ENCODE peak calls at places on chromosomes 3 and 15, in five cellular contexts. V is CD8-positive, alpha-beta T cell; T is ovary; P is hepatocyte; E is A549. D is an unnamed sample.

GRCh38 chr3:61872077-61872706 is 310.8 kb downstream of the PTPRG start:
- DNase-seq in V (no peak), T (no peak), P (no peak), E (no peak), D (no peak)

GRCh38 chr15:41561777-41562145 is 2.7 kb downstream of the TYRO3 start:
- DNase-seq in V (no peak), T (peak), P (no peak), E (no peak), D (no peak)

GRCh38 chr3:13152826-13153710 is 79.8 kb upstream of the IQSEC1 start:
- DNase-seq in V (no peak), T (no peak), P (no peak), E (no peak), D (no peak)

GRCh38 chr3:52193059-52193458 is 4.9 kb upstream of the ALAS1 start:
- DNase-seq in V (no peak), T (peak), P (no peak), E (peak), D (no peak)

GRCh38 chr3:123586131-123586530 is 1.3 kb upstream of the HACD2 start:
- DNase-seq in V (no peak), T (no peak), P (peak), E (peak), D (peak)

GRCh38 chr3:39668420-39668819 is 141.0 kb upstream of the MYRIP start:
- DNase-seq in V (no peak), T (no peak), P (peak), E (peak), D (peak)

GRCh38 chr3:16124636-16125035 is 49.8 kb upstream of the GALNT15 start:
- DNase-seq in V (no peak), T (no peak), P (no peak), E (peak), D (peak)

GRCh38 chr3:182787302-182788036 is 5.8 kb upstream of the ATP11B start:
- DNase-seq in V (no peak), T (no peak), P (no peak), E (no peak), D (no peak)

GRCh38 chr15:74908635-74909034 is 2.0 kb upstream of the FAM219B start:
- DNase-seq in V (no peak), T (no peak), P (no peak), E (no peak), D (no peak)

GRCh38 chr3:177371903-177372302 is 174.6 kb upstream of the TBL1XR1 start:
- DNase-seq in V (no peak), T (no peak), P (peak), E (no peak), D (no peak)

GRCh38 chr3:65884072-65884471 is 154.6 kb downstream of the MAGI1 start:
- DNase-seq in V (no peak), T (no peak), P (no peak), E (no peak), D (no peak)

GRCh38 chr15:88881781-88882180 is 13.6 kb downstream of the HAPLN3 start:
- DNase-seq in V (no peak), T (no peak), P (no peak), E (no peak), D (no peak)

GRCh38 chr15:38461089-38461833 is 7.3 kb downstream of the FAM98B start:
- DNase-seq in V (no peak), T (no peak), P (no peak), E (no peak), D (no peak)

GRCh38 chr15:39156636-39157255 is 424.1 kb upstream of the THBS1 start:
- DNase-seq in V (no peak), T (no peak), P (no peak), E (no peak), D (no peak)

GRCh38 chr3:31610700-31611275 is 78.1 kb downstream of the STT3B start:
- DNase-seq in V (no peak), T (no peak), P (peak), E (peak), D (no peak)

GRCh38 chr3:88452228-88452627 is 302.5 kb downstream of the C3orf38 start:
- DNase-seq in V (no peak), T (no peak), P (no peak), E (no peak), D (no peak)

GRCh38 chr15:74339371-74339770 is 28.1 kb downstream of the CYP11A1 start:
- DNase-seq in V (no peak), T (no peak), P (no peak), E (no peak), D (no peak)

GRCh38 chr3:112857526-112857925 is 10.9 kb upstream of the CD200R1L start:
- DNase-seq in V (no peak), T (no peak), P (no peak), E (no peak), D (no peak)

GRCh38 chr3:112856537-112856936 is 9.9 kb upstream of the CD200R1L start:
- DNase-seq in V (no peak), T (no peak), P (no peak), E (no peak), D (no peak)

GRCh38 chr3:112860898-112861297 is 14.2 kb upstream of the CD200R1L start:
- DNase-seq in V (no peak), T (no peak), P (no peak), E (no peak), D (no peak)

GRCh38 chr3:112855883-112856282 is 9.2 kb upstream of the CD200R1L start:
- DNase-seq in V (no peak), T (no peak), P (no peak), E (no peak), D (no peak)

GRCh38 chr3:112858410-112859069 is 11.9 kb upstream of the CD200R1L start:
- DNase-seq in V (no peak), T (no peak), P (no peak), E (no peak), D (no peak)
- H3K27ac ChIP-seq in V (no peak), T (no peak), P (no peak), E (no peak), D (no peak)

DNA sequence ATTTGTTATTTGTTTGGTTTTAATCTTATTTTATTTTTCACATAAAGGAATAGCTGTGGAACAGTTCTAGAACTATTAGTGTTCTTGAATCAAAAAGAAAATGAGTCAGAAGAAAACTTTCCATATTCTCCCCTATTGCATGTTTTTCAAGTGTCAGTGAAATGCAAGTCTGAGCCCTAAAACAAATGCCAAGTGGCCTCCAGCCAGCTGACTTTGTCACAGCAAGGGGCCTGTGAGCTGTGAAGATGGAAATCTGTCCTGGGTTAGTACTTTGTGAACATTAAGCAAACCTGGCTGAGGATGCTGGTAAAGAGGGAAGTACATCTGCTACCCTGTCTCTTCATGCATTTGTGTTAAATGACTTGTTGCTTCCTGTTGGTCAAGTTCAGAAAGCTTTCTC is 14.2 kb downstream of the LRRC49 start:
- DNase-seq in V (no peak), T (no peak), P (no peak), E (no peak), D (no peak)
- H3K27ac ChIP-seq in V (no peak), T (no peak), P (no peak), E (no peak), D (no peak)

GRCh38 chr3:109073116-109073515 is 44.8 kb downstream of the MORC1 start:
- DNase-seq in V (no peak), T (no peak), P (no peak), E (no peak), D (no peak)

GRCh38 chr3:109070232-109070631 is 47.7 kb downstream of the MORC1 start:
- DNase-seq in V (no peak), T (no peak), P (peak), E (no peak), D (no peak)

GRCh38 chr3:109071349-109072142 is 46.4 kb downstream of the MORC1 start:
- DNase-seq in V (no peak), T (no peak), P (peak), E (peak), D (no peak)

DNA sequence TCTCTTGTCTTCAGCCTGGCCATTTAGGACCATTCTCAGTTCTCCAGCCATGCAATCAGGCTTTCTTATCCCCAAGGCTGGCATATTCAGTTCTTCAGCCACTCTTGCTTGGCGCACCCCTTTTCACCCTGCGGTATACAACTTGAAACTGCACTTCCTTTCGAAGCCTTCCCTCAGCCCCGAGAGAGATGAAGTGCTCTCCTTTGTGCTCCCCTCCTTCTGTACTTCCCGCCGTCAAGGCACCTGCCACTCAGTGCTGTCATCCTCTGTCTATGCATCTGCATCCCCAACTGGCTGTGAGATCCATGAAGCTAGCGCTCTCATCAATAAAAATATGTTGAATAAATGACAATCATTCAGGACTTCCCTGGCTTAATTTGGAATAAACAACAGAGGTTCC is 45.7 kb downstream of the MORC1 start:
- DNase-seq in V (no peak), T (no peak), P (no peak), E (no peak), D (no peak)
- H3K27ac ChIP-seq in V (no peak), T (no peak), P (no peak), E (no peak), D (no peak)

GRCh38 chr15:52232327-52232726 is 41.1 kb upstream of the GNB5 start:
- DNase-seq in V (no peak), T (no peak), P (no peak), E (no peak), D (no peak)

GRCh38 chr15:52238149-52238548 is 47.0 kb upstream of the GNB5 start:
- DNase-seq in V (no peak), T (no peak), P (no peak), E (no peak), D (no peak)

GRCh38 chr15:52233405-52233804 is 42.2 kb upstream of the GNB5 start:
- DNase-seq in V (no peak), T (no peak), P (no peak), E (no peak), D (no peak)

GRCh38 chr15:52236015-52236414 is 44.8 kb upstream of the GNB5 start:
- DNase-seq in V (no peak), T (no peak), P (no peak), E (no peak), D (no peak)

DNA sequence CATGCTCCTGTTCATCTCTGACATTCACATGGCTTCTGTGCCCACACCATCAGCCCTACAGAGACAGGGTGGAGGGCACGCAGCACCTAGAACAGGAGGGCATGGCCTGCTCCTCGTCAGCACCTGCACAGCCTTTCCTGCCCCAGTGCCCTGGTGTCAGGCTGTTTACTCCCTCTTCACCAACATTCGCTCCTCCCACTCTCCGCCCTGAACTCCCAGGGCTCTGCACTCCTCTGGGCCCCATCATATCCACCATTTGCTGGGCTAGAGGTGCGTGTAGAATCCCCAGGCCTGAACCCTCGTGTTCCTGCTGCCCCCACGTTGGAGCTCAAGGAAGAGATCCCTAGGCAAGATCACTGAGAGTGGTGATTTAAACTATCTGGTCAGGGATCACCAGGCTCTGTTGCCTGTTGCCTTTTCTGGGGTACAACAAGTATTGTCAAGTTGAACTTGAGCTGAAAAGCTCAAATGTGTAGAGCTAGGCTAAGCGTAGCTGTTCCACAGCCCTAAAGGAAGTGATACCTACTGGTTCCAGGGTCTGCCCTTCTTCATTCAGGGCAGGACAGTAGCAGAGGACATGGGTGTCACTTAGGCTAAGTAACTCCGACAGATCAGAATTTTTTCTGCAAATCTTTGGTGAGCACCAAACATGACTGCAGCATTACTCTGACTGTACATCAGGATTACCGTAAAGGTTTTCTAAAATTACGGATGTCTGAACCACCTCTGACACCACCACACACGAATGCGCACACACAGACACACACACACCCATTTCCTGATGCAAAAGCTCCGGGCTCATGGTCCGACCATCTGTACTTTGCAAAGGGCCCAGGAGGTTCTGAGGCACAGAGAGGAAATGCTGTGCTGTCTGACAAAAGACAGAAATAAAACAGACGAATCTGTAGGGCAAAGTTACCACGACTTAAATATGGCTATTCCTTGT is 43.7 kb upstream of the GNB5 start:
- DNase-seq in V (no peak), T (no peak), P (no peak), E (no peak), D (no peak)
- H3K27ac ChIP-seq in V (peak), T (no peak), P (no peak), E (no peak), D (no peak)

GRCh38 chr15:32982001-32982400 is 212.5 kb downstream of the FMN1 start:
- DNase-seq in V (no peak), T (no peak), P (no peak), E (no peak), D (no peak)
- H3K27ac ChIP-seq in V (no peak), T (no peak), P (no peak), E (no peak), D (no peak)

DNA sequence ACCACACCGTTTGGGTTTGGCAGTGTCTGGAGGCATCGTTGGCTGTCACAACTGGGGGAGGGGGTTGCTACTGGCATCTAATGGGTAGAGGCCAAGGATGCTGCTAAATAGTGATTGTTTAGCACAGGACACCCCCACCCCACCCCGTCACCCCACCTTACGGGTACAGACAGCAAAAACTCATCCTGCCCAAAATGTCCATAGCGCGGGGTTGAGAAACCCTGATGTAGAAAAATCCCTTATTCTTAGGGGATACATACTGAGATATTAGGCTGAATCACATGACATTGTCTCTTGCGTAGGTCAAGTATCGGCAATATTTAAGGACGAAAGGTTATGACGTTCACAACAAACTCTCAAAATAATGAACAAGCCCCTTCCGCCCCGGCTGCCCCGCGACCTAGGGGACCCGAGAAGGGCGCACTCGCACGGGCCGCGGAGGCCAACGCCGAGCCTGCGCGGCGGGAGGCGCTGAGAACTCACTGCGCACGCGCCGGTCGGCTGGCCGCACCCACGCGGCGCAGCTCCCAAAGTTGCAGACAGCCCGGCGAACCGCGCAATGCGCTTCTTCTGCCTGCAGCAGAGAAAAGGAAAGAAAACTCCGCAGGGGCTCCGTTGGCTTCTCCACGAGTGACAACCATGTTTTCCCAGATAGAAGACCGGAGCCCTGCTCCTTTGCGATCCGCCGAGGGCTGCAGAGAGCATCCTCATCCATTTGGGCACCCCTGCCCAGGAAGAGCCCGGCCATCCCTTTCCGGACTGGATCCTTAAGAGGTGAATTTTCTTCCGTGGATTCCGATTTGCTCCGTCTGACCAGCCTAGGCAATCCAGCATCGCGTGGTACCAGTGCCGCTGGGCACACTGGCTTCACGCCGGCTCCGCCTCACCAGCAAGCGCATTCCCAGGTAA is 136.8 kb upstream of the CCDC54 start:
- DNase-seq in V (peak), T (peak), P (peak), E (peak), D (no peak)
- H3K27ac ChIP-seq in V (no peak), T (peak), P (peak), E (peak), D (no peak)

GRCh38 chr15:101538996-101539395 is 49.5 kb upstream of the PCSK6 start:
- DNase-seq in V (no peak), T (no peak), P (no peak), E (no peak), D (no peak)

GRCh38 chr15:101536875-101537405 is 47.4 kb upstream of the PCSK6 start:
- DNase-seq in V (no peak), T (no peak), P (no peak), E (no peak), D (no peak)

GRCh38 chr15:101537681-101538080 is 48.2 kb upstream of the PCSK6 start:
- DNase-seq in V (no peak), T (no peak), P (no peak), E (no peak), D (no peak)

GRCh38 chr15:101539492-101539891 is 50.0 kb upstream of the PCSK6 start:
- DNase-seq in V (no peak), T (no peak), P (no peak), E (no peak), D (no peak)

GRCh38 chr15:101538177-101538576 is 48.7 kb upstream of the PCSK6 start:
- DNase-seq in V (no peak), T (no peak), P (no peak), E (no peak), D (no peak)
- H3K27ac ChIP-seq in V (no peak), T (no peak), P (no peak), E (no peak), D (no peak)

DNA sequence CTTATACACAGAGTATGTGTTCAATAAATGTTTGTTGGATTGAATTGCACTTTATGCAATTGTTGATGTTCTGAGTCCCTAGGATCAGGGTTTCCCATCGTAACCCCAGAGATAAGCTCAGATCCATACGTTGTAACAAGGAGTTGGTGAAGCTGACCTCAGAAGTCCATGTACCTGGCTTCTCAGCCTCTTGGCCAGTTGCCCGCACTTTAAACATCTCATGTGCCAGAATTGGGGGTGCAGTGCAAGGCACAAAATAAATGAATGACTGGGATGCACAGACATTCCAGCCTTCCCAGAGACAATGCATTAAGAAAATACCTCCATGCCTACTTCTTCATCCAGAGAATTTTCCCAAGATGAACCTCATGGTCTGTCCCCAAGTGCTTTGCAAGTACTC is 142.9 kb upstream of the IL12A start:
- DNase-seq in V (no peak), T (no peak), P (no peak), E (no peak), D (no peak)
- H3K27ac ChIP-seq in V (no peak), T (no peak), P (no peak), E (peak), D (peak)

DNA sequence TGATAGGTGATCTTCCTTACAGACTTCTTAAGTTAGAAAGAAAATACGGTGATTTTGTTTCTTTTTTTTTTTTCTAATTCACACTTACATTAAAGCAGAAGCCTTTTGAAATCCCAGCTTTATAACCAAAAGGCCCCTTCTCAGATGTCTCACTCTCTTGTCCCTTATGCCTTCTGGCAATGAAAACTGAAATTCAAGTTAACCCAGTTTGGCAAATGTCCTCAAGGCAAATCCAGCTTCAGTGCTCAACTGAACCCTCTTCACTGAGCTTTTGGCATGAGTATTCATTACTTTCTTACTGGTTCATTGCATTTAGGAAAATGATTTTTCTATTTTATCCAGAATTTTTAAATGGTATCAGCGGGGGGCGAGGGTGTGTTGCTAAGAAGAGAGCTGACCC is 17.0 kb downstream of the PLCH1 start:
- DNase-seq in V (no peak), T (no peak), P (no peak), E (no peak), D (no peak)
- H3K27ac ChIP-seq in V (no peak), T (no peak), P (no peak), E (no peak), D (no peak)

D was measured in epithelial cell of prostate.